ENCODE peak calls at places on chromosomes 3 and 15, in five cellular contexts. L, O, E, Q and S are unnamed samples.
A peak's percentile ranks its signal among the peaks of the same experiment; 100 is the strongest.

GRCh38 chr3:147930417-147930816 is 521.3 kb downstream of the ZIC1 start:
- DNase-seq in L (peak; percentile 48), O (peak; percentile 8), E (peak; percentile 43), Q (no peak), S (no peak)

GRCh38 chr3:188153498-188153948 is 434 bp upstream of the LPP start:
- DNase-seq in L (peak; percentile 96), O (peak; percentile 89), E (peak; percentile 95), Q (peak; percentile 88), S (peak; percentile 52)

GRCh38 chr3:145182196-145182911 is 978.6 kb downstream of the PLOD2 start:
- DNase-seq in L (peak; percentile 21), O (no peak), E (peak; percentile 49), Q (no peak), S (peak; percentile 9)

GRCh38 chr15:100596792-100597191 is 5.2 kb downstream of the LINS1 start:
- DNase-seq in L (peak; percentile 36), O (no peak), E (peak; percentile 49), Q (no peak), S (no peak)

GRCh38 chr3:79113821-79114220 is 654.0 kb downstream of the ROBO1 start:
- DNase-seq in L (no peak), O (no peak), E (no peak), Q (no peak), S (no peak)

GRCh38 chr15:101841656-101842055 is 29.7 kb downstream of the OR4F15 start:
- DNase-seq in L (no peak), O (no peak), E (no peak), Q (no peak), S (no peak)

GRCh38 chr15:65087411-65087810 is 10.9 kb downstream of the KBTBD13 start:
- DNase-seq in L (no peak), O (no peak), E (no peak), Q (no peak), S (no peak)

GRCh38 chr15:90205886-90206285 is 4.8 kb downstream of the SEMA4B start:
- DNase-seq in L (no peak), O (no peak), E (no peak), Q (peak; percentile 33), S (no peak)

GRCh38 chr3:60933828-60934227 is 317.4 kb downstream of the FHIT start:
- DNase-seq in L (no peak), O (no peak), E (no peak), Q (no peak), S (no peak)

GRCh38 chr3:42655331-42655888 is 1.9 kb downstream of the ZBTB47 start:
- DNase-seq in L (no peak), O (no peak), E (no peak), Q (no peak), S (no peak)

GRCh38 chr3:38662544-38662943 is 13.1 kb upstream of the SCN5A start:
- DNase-seq in L (peak; percentile 36), O (peak; percentile 28), E (peak; percentile 45), Q (no peak), S (no peak)

GRCh38 chr3:181694805-181695660 is 16.7 kb upstream of the SOX2 start:
- DNase-seq in L (peak; percentile 45), O (no peak), E (peak; percentile 27), Q (peak; percentile 58), S (no peak)
- TF ChIP-seq CTCF in L (peak; percentile 29), O (no peak), E (peak; percentile 22), Q (peak; percentile 33), S (no peak)

GRCh38 chr15:77470227-77470626 is 49.5 kb downstream of the HMG20A start:
- DNase-seq in L (no peak), O (no peak), E (no peak), Q (no peak), S (no peak)

GRCh38 chr15:77464129-77464865 is 43.6 kb downstream of the HMG20A start:
- DNase-seq in L (no peak), O (peak; percentile 42), E (no peak), Q (no peak), S (no peak)

GRCh38 chr15:77466521-77466920 is 45.8 kb downstream of the HMG20A start:
- DNase-seq in L (no peak), O (no peak), E (no peak), Q (no peak), S (no peak)

GRCh38 chr15:77473328-77473727 is 52.6 kb downstream of the HMG20A start:
- DNase-seq in L (no peak), O (no peak), E (no peak), Q (no peak), S (no peak)

DNA sequence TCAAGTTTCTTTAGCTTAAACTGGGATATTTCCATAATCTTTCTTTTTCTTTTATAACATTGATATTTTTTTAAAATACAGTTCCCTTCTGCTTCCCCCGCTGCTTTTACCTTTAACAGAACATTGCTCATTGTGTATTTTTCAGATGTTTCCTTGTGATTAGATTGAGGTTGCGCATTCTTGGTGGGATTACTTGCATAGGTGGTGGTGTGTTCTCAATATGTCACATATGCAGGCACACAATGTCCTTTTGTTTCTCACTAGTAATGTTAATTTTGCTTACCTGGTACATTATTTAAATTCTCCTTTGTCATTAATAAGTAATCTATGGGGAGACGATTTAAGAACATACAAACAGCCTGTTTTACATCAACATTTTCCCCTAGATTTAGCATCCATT is 48.2 kb downstream of the HMG20A start:
- DNase-seq in L (no peak), O (no peak), E (no peak), Q (no peak), S (no peak)
- TF ChIP-seq CTCF in L (no peak), O (no peak), E (no peak), Q (no peak), S (no peak)

DNA sequence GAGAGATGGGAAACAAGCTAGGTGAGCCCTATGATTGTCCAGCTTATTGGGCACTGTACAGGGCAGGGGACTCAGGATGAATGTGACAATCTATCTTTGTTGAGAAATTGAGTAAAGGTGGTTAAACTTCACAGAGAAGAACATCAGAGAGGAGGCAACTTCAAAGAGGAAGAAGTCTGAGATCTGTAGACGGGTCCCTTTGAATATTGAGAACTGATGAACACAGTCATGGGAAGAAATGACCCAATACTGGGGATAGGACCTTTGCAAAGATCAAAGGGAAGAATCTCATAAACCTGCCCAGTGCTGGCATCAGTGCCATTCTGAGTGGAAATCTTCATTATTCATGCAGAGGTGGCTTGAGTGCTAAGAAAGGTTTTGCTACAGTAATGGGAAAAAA is 569.7 kb upstream of the KCNMB2 start:
- DNase-seq in L (no peak), O (no peak), E (no peak), Q (no peak), S (no peak)
- TF ChIP-seq CTCF in L (no peak), O (no peak), E (no peak), Q (no peak), S (no peak)

GRCh38 chr3:19229086-19229485 is 80.8 kb downstream of the KCNH8 start:
- DNase-seq in L (no peak), O (no peak), E (no peak), Q (no peak), S (no peak)
- TF ChIP-seq CTCF in L (no peak), O (no peak), E (no peak), Q (no peak), S (no peak)

GRCh38 chr3:122100591-122101491 is 45.7 kb downstream of the CD86 start:
- DNase-seq in L (no peak), O (no peak), E (peak; percentile 11), Q (no peak), S (no peak)

GRCh38 chr3:122102191-122102935 is 47.2 kb downstream of the CD86 start:
- DNase-seq in L (no peak), O (no peak), E (no peak), Q (no peak), S (no peak)

GRCh38 chr3:122103821-122104514 is 48.8 kb downstream of the CD86 start:
- DNase-seq in L (no peak), O (no peak), E (no peak), Q (no peak), S (no peak)

GRCh38 chr3:122099255-122099654 is 44.1 kb downstream of the CD86 start:
- DNase-seq in L (no peak), O (no peak), E (no peak), Q (no peak), S (no peak)

DNA sequence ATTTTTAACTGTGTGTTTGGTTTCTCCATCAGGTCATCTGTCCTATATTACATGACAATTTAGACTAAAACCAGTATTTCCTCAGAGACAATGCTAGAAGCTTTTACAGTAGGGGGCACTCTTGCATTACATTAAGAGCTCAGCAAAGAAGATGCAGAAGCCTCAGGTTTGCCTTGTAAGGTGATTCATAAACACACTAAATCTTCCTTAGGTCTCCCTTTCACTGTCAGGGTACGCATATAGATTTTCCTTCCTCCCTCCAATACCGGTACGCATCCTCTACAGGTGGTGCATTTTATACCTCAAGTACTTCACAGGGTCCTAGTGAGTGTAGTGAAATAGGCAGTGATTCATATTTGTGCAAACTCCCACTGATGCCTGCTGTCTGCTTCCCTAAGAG is 46.5 kb downstream of the CD86 start:
- DNase-seq in L (peak; percentile 28), O (peak; percentile 72), E (peak; percentile 57), Q (no peak), S (no peak)
- TF ChIP-seq CTCF in L (peak; percentile 34), O (peak; percentile 82), E (peak; percentile 47), Q (peak; percentile 40), S (peak; percentile 48)